ENCODE peak calls at places on chromosomes 11 and 22, in nine cellular contexts. K is HuH-7.5; G is left cardiac atrium; R is stimulated activated CD8-positive, alpha-beta memory T cell treated with anti-CD3 and anti-CD28 coated beads, Interleukin-12 subunit alpha, Interleukin-12 subunit beta, amount 100 ng/mL, for 4 hours; X is K562; Q is T-helper 17 cell; F is CD4-positive, CD25-positive, alpha-beta regulatory T cell; Y is activated CD4-positive, alpha-beta T cell treated with anti-CD3 and anti-CD28 coated beads, Interleukin-2, amount 10 ng/mL, durations not matched to agents 7 days and 5 days; M is HTR-8/SVneo. J is an unnamed sample.

GRCh38 chr11:130159657-130160459 is at the start of gene ST14:
- DNase-seq in R (no peak), G (no peak), X (no peak), F (no peak), Y (no peak), K (no peak), M (no peak), Q (no peak), J (no peak)

GRCh38 chr11:103322861-103323260 is 213.6 kb downstream of the DYNC2H1 start:
- DNase-seq in F (no peak), K (no peak), R (no peak), Y (no peak), Q (no peak), X (no peak), M (no peak), G (no peak), J (no peak)

GRCh38 chr11:29676993-29677392 is 339.8 kb downstream of the KCNA4 start:
- DNase-seq in R (no peak), G (no peak), F (no peak), K (no peak), X (no peak), Q (no peak), M (no peak), Y (no peak), J (no peak)

GRCh38 chr11:46271875-46272815 is 5.3 kb upstream of the CREB3L1 start:
- DNase-seq in M (no peak), R (no peak), X (no peak), F (no peak), G (no peak), Y (no peak), Q (no peak), K (no peak), J (no peak)

GRCh38 chr22:43897751-43898261 is 6.0 kb upstream of the PNPLA5 start:
- DNase-seq in Q (no peak), R (no peak), Y (no peak), X (no peak), G (no peak), M (no peak), F (no peak), K (no peak), J (no peak)

GRCh38 chr11:82547163-82547560 is 186.5 kb downstream of the FAM181B start:
- DNase-seq in Q (no peak), Y (no peak), F (no peak), K (no peak), R (no peak), X (no peak), G (no peak), M (no peak), J (no peak)

GRCh38 chr11:14029971-14030531 is 67.5 kb downstream of the SPON1 start:
- DNase-seq in K (no peak), Y (no peak), X (no peak), F (no peak), R (no peak), M (no peak), G (peak), Q (no peak), J (no peak)

GRCh38 chr22:20013382-20013871 is 3.2 kb downstream of the ARVCF start:
- DNase-seq in X (peak), R (peak), K (no peak), G (peak), Y (no peak), F (peak), M (peak), Q (no peak), J (no peak)

GRCh38 chr11:10856689-10857603 is 907 bp downstream of the ZBED5 start:
- DNase-seq in G (peak), Y (peak), K (peak), R (no peak), X (peak), F (no peak), Q (no peak), M (peak), J (peak)

GRCh38 chr22:35630891-35631290 is 13.8 kb upstream of the MB start:
- DNase-seq in G (no peak), Q (no peak), Y (no peak), M (no peak), R (no peak), F (no peak), K (no peak), X (no peak), J (no peak)

GRCh38 chr11:130882138-130882551 is 34.1 kb downstream of the SNX19 start:
- DNase-seq in X (no peak), F (no peak), M (no peak), R (no peak), G (no peak), K (no peak), Q (no peak), Y (no peak), J (no peak)

GRCh38 chr11:1101318-1102089 is 26.8 kb downstream of the MUC2 start:
- DNase-seq in R (no peak), G (no peak), K (no peak), M (no peak), X (no peak), Q (no peak), Y (no peak), F (no peak), J (no peak)

GRCh38 chr11:82403640-82404305 is 329.9 kb downstream of the FAM181B start:
- DNase-seq in R (no peak), F (no peak), X (no peak), G (no peak), M (no peak), Q (no peak), K (no peak), Y (no peak), J (no peak)

GRCh38 chr11:83364500-83365059 is 78.4 kb upstream of the CCDC90B start:
- DNase-seq in Y (no peak), M (no peak), Q (no peak), K (no peak), G (no peak), X (no peak), R (no peak), F (no peak), J (no peak)

GRCh38 chr11:58285483-58286040 is 17.5 kb upstream of the OR10W1 start:
- DNase-seq in Q (no peak), R (no peak), K (no peak), X (no peak), Y (no peak), G (no peak), M (no peak), F (no peak), J (peak)

GRCh38 chr11:705646-706438 is at the start of gene EPS8L2:
- DNase-seq in Y (no peak), G (no peak), Q (no peak), F (no peak), M (no peak), R (no peak), K (no peak), X (peak), J (no peak)

GRCh38 chr11:63729326-63729725 is 39.2 kb downstream of the ZFTA start:
- DNase-seq in G (no peak), M (no peak), K (no peak), Y (no peak), X (no peak), Q (no peak), R (no peak), F (no peak), J (no peak)

GRCh38 chr22:38441620-38442287 is 13.2 kb downstream of the KCNJ4 start:
- DNase-seq in F (no peak), Q (no peak), K (no peak), R (no peak), M (no peak), Y (no peak), G (no peak), X (no peak), J (no peak)

GRCh38 chr11:7004482-7004881 is 15.7 kb downstream of the ZNF214 start:
- DNase-seq in G (no peak), K (no peak), X (no peak), M (no peak), F (no peak), Q (no peak), Y (no peak), R (no peak), J (no peak)

GRCh38 chr11:72812604-72812967 is 1.6 kb upstream of the ATG16L2 start:
- DNase-seq in M (peak), R (no peak), Q (no peak), Y (no peak), F (no peak), K (no peak), X (no peak), G (no peak), J (no peak)

GRCh38 chr11:68503792-68504191 is 43.2 kb downstream of the PPP6R3 start:
- DNase-seq in Q (no peak), M (no peak), Y (no peak), F (no peak), R (no peak), G (no peak), X (no peak), K (no peak), J (no peak)